ENCODE peak calls at places on chromosomes 13 and 19, in seven cellular contexts. I is tibial nerve; Y is mammary epithelial cell; H is spleen; W is upper lobe of right lung; J is cardiac muscle cell; R is CD8-positive, alpha-beta T cell. N is an unnamed sample. For H3K4me1 and H3K9me3, the result is how much of the 10 kb centered on the place peaks cover.

GRCh38 chr13:78610381-78610883 is 7.1 kb upstream of the POU4F1 start:
- DNase-seq in I (no peak), Y (no peak), H (no peak), W (no peak), J (no peak), R (no peak), N (no peak)

GRCh38 chr19:2243274-2244121 is 5.6 kb upstream of the AMH start:
- DNase-seq in I (no peak), Y (no peak), H (no peak), W (no peak), J (no peak), R (no peak), N (no peak)

GRCh38 chr19:29259867-29260281 is 46.9 kb upstream of the UQCRFS1 start:
- DNase-seq in I (no peak), Y (no peak), H (no peak), W (no peak), J (peak), R (no peak), N (no peak)

GRCh38 chr19:42285988-42286348 is 16.0 kb upstream of the PRR19 start:
- DNase-seq in I (no peak), Y (no peak), H (peak), W (no peak), J (no peak), R (no peak), N (no peak)

GRCh38 chr19:46764817-46765291 is 18.6 kb upstream of the STRN4 start:
- DNase-seq in I (no peak), Y (no peak), H (no peak), W (no peak), J (no peak), R (no peak), N (peak)

GRCh38 chr13:73268306-73268705 is 209.5 kb downstream of the KLF5 start:
- DNase-seq in I (no peak), Y (peak), H (no peak), W (no peak), J (no peak), R (no peak), N (no peak)

GRCh38 chr13:23609414-23610186 is 39.4 kb downstream of the TNFRSF19 start:
- DNase-seq in I (peak), Y (no peak), H (no peak), W (no peak), J (no peak), R (no peak), N (peak)

GRCh38 chr19:55677572-55678028 is 2.6 kb downstream of the EPN1 start:
- DNase-seq in I (no peak), Y (no peak), H (no peak), W (no peak), J (no peak), R (no peak), N (no peak)

GRCh38 chr19:15210323-15210774 is 9.6 kb upstream of the NOTCH3 start:
- DNase-seq in I (no peak), Y (peak), H (peak), W (peak), J (no peak), R (no peak), N (peak)

GRCh38 chr19:55087542-55087935 is 11.9 kb downstream of the EPS8L1 start:
- DNase-seq in I (no peak), Y (no peak), H (no peak), W (no peak), J (no peak), R (no peak), N (no peak)

GRCh38 chr19:10846500-10847202 is 1.6 kb upstream of the C19orf38 start:
- DNase-seq in I (no peak), Y (no peak), H (no peak), W (no peak), J (no peak), R (no peak), N (no peak)

GRCh38 chr19:30371157-30371845 is 883 bp upstream of the ZNF536 start:
- DNase-seq in I (no peak), Y (no peak), H (no peak), W (no peak), J (no peak), R (no peak), N (no peak)

GRCh38 chr19:17606786-17607185 is 51.3 kb downstream of the COLGALT1 start:
- DNase-seq in I (no peak), Y (no peak), H (no peak), W (no peak), J (no peak), R (no peak), N (no peak)

GRCh38 chr13:77860621-77861020 is 58.0 kb downstream of the EDNRB start:
- DNase-seq in I (no peak), Y (no peak), H (no peak), W (no peak), J (no peak), R (no peak), N (no peak)

GRCh38 chr19:46737275-46737654 is 8.6 kb upstream of the FKRP start:
- DNase-seq in I (no peak), Y (no peak), H (no peak), W (no peak), J (no peak), R (no peak), N (no peak)

GRCh38 chr13:30442854-30443379 is 20.6 kb downstream of the UBE2L5 start:
- DNase-seq in I (no peak), Y (no peak), H (no peak), W (no peak), J (no peak), R (no peak), N (no peak)

GRCh38 chr19:13022859-13023636 is 27.8 kb downstream of the NFIX start:
- DNase-seq in I (peak), Y (peak), H (no peak), W (peak), J (no peak), R (no peak), N (no peak)

GRCh38 chr13:45295536-45295935 is 45.4 kb downstream of the TPT1 start:
- DNase-seq in I (peak), Y (no peak), H (no peak), W (no peak), J (no peak), R (no peak), N (no peak)

GRCh38 chr13:20274466-20274865 is 42.3 kb upstream of the GJB6 start:
- DNase-seq in I (no peak), Y (peak), H (no peak), W (no peak), J (no peak), R (no peak), N (no peak)

GRCh38 chr13:33710924-33711323 is 107.0 kb upstream of the RFC3 start:
- DNase-seq in I (no peak), Y (no peak), H (no peak), W (no peak), J (no peak), R (no peak), N (no peak)

GRCh38 chr19:57302020-57302465 is 18.2 kb upstream of the ZNF543 start:
- DNase-seq in I (no peak), Y (peak), H (no peak), W (no peak), J (no peak), R (no peak), N (no peak)

GRCh38 chr13:44015808-44016207 is 136.1 kb downstream of the LACC1 start:
- DNase-seq in I (no peak), Y (no peak), H (no peak), W (no peak), J (no peak), R (no peak), N (no peak)

GRCh38 chr13:111902726-111903125 is 164.2 kb upstream of the SOX1 start:
- DNase-seq in I (no peak), Y (no peak), H (no peak), W (no peak), J (no peak), R (no peak), N (no peak)

GRCh38 chr19:23817519-23817918 is 58.8 kb upstream of the ZNF681 start:
- DNase-seq in I (no peak), Y (peak), H (no peak), W (no peak), J (peak), R (peak), N (peak)

GRCh38 chr19:33780746-33781145 is 15.9 kb upstream of the KCTD15 start:
- DNase-seq in I (no peak), Y (no peak), H (no peak), W (no peak), J (no peak), R (no peak), N (no peak)

GRCh38 chr19:29329460-29330134 is 116.6 kb upstream of the UQCRFS1 start:
- DNase-seq in I (no peak), Y (no peak), H (no peak), W (no peak), J (peak), R (no peak), N (no peak)

GRCh38 chr19:56136362-56136761 is 4.7 kb upstream of the ZNF444 start:
- DNase-seq in I (no peak), Y (no peak), H (no peak), W (no peak), J (no peak), R (no peak), N (peak)

GRCh38 chr19:36113425-36113824 is 1.2 kb downstream of the POLR2I start:
- DNase-seq in I (no peak), Y (no peak), H (peak), W (no peak), J (no peak), R (no peak), N (no peak)

GRCh38 chr19:36116344-36116637 is 1.0 kb downstream of the TBCB start:
- DNase-seq in I (no peak), Y (no peak), H (no peak), W (no peak), J (no peak), R (no peak), N (no peak)

GRCh38 chr19:36115453-36116343 is at the start of gene TBCB:
- DNase-seq in I (peak), Y (no peak), H (peak), W (peak), J (peak), R (peak), N (peak)

GRCh38 chr19:36113895-36114762 is 546 bp downstream of the POLR2I start:
- DNase-seq in I (no peak), Y (peak), H (peak), W (no peak), J (peak), R (peak), N (peak)

DNA sequence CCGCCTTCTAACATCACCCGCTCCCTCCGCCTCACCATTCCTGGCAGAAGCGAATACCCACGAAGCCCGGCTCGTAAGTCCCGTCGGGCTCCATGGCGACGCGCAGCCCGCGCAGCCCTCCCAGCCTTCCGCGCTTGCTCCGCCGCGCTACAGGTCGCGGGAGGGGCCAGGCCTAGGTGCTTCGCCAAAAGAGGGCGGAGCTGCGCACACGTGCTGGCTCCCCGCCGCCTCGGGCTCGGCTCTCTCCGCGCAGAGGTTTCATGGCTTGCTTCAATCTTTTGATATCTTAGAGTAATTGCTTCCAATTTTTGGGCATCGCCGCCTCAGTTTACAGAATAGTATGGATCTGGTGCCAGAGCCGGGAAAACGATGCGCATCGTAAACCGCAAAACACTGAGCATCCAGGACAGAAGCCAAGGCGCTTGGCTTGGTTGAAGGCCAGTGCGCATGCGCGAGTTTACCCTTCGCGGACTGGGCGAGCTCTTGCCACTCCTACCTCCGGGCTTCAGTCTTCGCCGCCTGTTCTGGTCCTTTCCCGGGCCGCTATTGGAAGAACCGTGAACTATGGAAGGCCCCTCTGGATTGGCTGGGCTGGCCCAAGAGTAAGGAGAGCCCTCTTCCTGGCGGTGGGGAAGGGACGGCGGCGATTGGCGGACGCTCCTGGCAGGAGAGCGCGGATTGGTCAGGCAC is at the start of gene POLR2I:
- DNase-seq in I (peak), Y (peak), H (peak), W (peak), J (peak), R (peak), N (peak)
- TF ChIP-seq CTCF in I (peak), Y (no peak), H (no peak), W (no peak), J (no peak), R (no peak), N (no peak)

GRCh38 chr13:114062754-114063153 is 69.7 kb downstream of the RASA3 start:
- DNase-seq in I (no peak), Y (no peak), H (no peak), W (no peak), J (no peak), R (no peak), N (no peak)
- H3K4me1 ChIP-seq in I (half or more), Y (under half), H (half or more), W (half or more), J (under half), R (half or more), N (half or more)

GRCh38 chr19:43847246-43847645 is 20.1 kb downstream of the ZNF283 start:
- DNase-seq in I (no peak), Y (no peak), H (no peak), W (no peak), J (no peak), R (no peak), N (no peak)
- H3K9me3 ChIP-seq in I (under half), Y (half or more), H (half or more), W (half or more), J (under half), R (half or more), N (half or more)

DNA sequence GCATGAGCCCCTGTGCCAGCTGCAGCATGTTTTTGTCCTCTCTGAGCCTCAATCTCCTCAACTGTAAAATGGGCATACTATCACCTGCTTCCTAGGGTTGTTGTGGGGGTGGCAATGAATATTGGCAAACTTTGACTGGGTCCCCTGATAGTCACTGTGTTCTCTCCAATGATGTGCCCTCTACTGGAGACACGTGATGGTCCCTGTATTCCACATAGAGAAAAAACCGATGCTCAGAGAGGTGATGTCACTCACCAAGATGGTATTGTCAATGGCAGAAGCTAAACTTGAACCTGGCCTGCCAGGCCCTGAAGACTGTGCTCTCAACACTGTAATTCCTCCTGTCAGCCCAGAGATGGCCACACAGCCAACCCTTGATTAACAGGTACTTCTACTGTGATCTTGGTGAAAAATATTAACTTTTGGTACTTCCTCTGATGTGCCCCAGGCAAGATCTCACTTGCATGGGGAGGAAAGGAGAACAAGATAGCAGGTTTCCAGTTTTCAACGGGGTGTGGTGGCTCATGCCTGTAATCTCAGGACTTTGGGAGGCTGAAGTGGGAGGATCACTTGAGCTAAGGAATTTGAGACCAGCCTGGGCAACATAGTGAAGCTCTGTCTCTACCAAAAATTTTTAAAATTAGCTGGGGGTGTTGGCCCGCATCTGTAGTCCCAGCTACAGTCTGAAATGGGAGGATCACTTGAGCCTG is 3.6 kb downstream of the CEACAM20 start:
- DNase-seq in I (no peak), Y (no peak), H (no peak), W (no peak), J (no peak), R (no peak), N (no peak)
- TF ChIP-seq CTCF in I (no peak), Y (no peak), H (no peak), W (no peak), J (no peak), R (no peak), N (no peak)

GRCh38 chr19:44755219-44755618 is 6.7 kb downstream of the BCL3 start:
- DNase-seq in I (no peak), Y (no peak), H (no peak), W (no peak), J (no peak), R (no peak), N (no peak)
- H3K4me1 ChIP-seq in I (half or more), Y (under half), H (under half), W (half or more), J (under half), R (half or more), N (half or more)

GRCh38 chr19:52473655-52474350 is 20.4 kb downstream of the ZNF578 start:
- DNase-seq in I (no peak), Y (no peak), H (no peak), W (no peak), J (no peak), R (no peak), N (no peak)
- H3K9me3 ChIP-seq in I (under half), Y (half or more), H (half or more), W (half or more), J (under half), R (half or more), N (half or more)

N was measured in upper lobe of left lung.